ENCODE peak calls at places on chromosomes 2 and 18, in six cellular contexts. One of them, this sample, is unnamed.

GRCh38 chr2:150548527-150548926 is 61.1 kb upstream of the RND3 start:
- DNase-seq in AG10803: peak
- DNase-seq in IMR-90: peak
- DNase-seq in AG04450: no peak
- DNase-seq in CD4-positive, alpha-beta T cell: no peak
- DNase-seq in neural progenitor cell: peak
- DNase-seq in this sample: peak

GRCh38 chr2:64766841-64767669 is 113.3 kb upstream of the SERTAD2 start:
- DNase-seq in AG10803: peak
- DNase-seq in IMR-90: peak
- DNase-seq in AG04450: no peak
- DNase-seq in CD4-positive, alpha-beta T cell: no peak
- DNase-seq in neural progenitor cell: peak
- DNase-seq in this sample: peak

GRCh38 chr2:189214484-189214883 is 34.9 kb upstream of the COL5A2 start:
- DNase-seq in AG10803: no peak
- DNase-seq in IMR-90: no peak
- DNase-seq in AG04450: no peak
- DNase-seq in CD4-positive, alpha-beta T cell: no peak
- DNase-seq in neural progenitor cell: no peak
- DNase-seq in this sample: no peak

GRCh38 chr2:174827371-174828369 is 63.4 kb upstream of the CHRNA1 start:
- DNase-seq in AG10803: no peak
- DNase-seq in IMR-90: peak
- DNase-seq in AG04450: no peak
- DNase-seq in CD4-positive, alpha-beta T cell: no peak
- DNase-seq in neural progenitor cell: peak
- DNase-seq in this sample: peak

GRCh38 chr2:218804817-218805216 is 22.9 kb downstream of the CYP27A1 start:
- DNase-seq in AG10803: no peak
- DNase-seq in IMR-90: no peak
- DNase-seq in AG04450: no peak
- DNase-seq in CD4-positive, alpha-beta T cell: no peak
- DNase-seq in neural progenitor cell: no peak
- DNase-seq in this sample: no peak

GRCh38 chr2:203804070-203804469 is 63.5 kb upstream of the CTLA4 start:
- DNase-seq in AG10803: peak
- DNase-seq in IMR-90: peak
- DNase-seq in AG04450: peak
- DNase-seq in CD4-positive, alpha-beta T cell: no peak
- DNase-seq in neural progenitor cell: no peak
- DNase-seq in this sample: peak

GRCh38 chr2:150212722-150213171 is 274.7 kb downstream of the RND3 start:
- DNase-seq in AG10803: peak
- DNase-seq in IMR-90: peak
- DNase-seq in AG04450: peak
- DNase-seq in CD4-positive, alpha-beta T cell: no peak
- DNase-seq in neural progenitor cell: no peak
- DNase-seq in this sample: no peak

GRCh38 chr2:16613475-16613874 is 52.2 kb downstream of the CYRIA start:
- DNase-seq in AG10803: no peak
- DNase-seq in IMR-90: no peak
- DNase-seq in AG04450: no peak
- DNase-seq in CD4-positive, alpha-beta T cell: no peak
- DNase-seq in neural progenitor cell: peak
- DNase-seq in this sample: peak

GRCh38 chr2:15701326-15701907 is 109.7 kb downstream of the DDX1 start:
- DNase-seq in AG10803: no peak
- DNase-seq in IMR-90: no peak
- DNase-seq in AG04450: no peak
- DNase-seq in CD4-positive, alpha-beta T cell: no peak
- DNase-seq in neural progenitor cell: no peak
- DNase-seq in this sample: no peak

GRCh38 chr2:152432206-152432653 is 97.3 kb downstream of the FMNL2 start:
- DNase-seq in AG10803: peak
- DNase-seq in IMR-90: peak
- DNase-seq in AG04450: no peak
- DNase-seq in CD4-positive, alpha-beta T cell: no peak
- DNase-seq in neural progenitor cell: no peak
- DNase-seq in this sample: peak

GRCh38 chr2:209368406-209368805 is 55.4 kb upstream of the MAP2 start:
- DNase-seq in AG10803: no peak
- DNase-seq in IMR-90: no peak
- DNase-seq in AG04450: no peak
- DNase-seq in CD4-positive, alpha-beta T cell: no peak
- DNase-seq in neural progenitor cell: no peak
- DNase-seq in this sample: peak

GRCh38 chr18:43879350-43879749 is 602.1 kb upstream of the SYT4 start:
- DNase-seq in AG10803: no peak
- DNase-seq in IMR-90: no peak
- DNase-seq in AG04450: no peak
- DNase-seq in CD4-positive, alpha-beta T cell: no peak
- DNase-seq in neural progenitor cell: no peak
- DNase-seq in this sample: no peak

GRCh38 chr2:54419386-54419785 is 36.7 kb upstream of the SPTBN1 start:
- DNase-seq in AG10803: peak
- DNase-seq in IMR-90: no peak
- DNase-seq in AG04450: no peak
- DNase-seq in CD4-positive, alpha-beta T cell: no peak
- DNase-seq in neural progenitor cell: no peak
- DNase-seq in this sample: peak

GRCh38 chr2:85705680-85706039 is 11.5 kb downstream of the GNLY start:
- DNase-seq in AG10803: peak
- DNase-seq in IMR-90: peak
- DNase-seq in AG04450: peak
- DNase-seq in CD4-positive, alpha-beta T cell: no peak
- DNase-seq in neural progenitor cell: no peak
- DNase-seq in this sample: peak

GRCh38 chr2:24083567-24084385 is 858 bp downstream of the TP53I3 start:
- DNase-seq in AG10803: peak
- DNase-seq in IMR-90: peak
- DNase-seq in AG04450: peak
- DNase-seq in CD4-positive, alpha-beta T cell: no peak
- DNase-seq in neural progenitor cell: peak
- DNase-seq in this sample: peak

GRCh38 chr2:239948100-239948881 is 76.9 kb downstream of the NDUFA10 start:
- DNase-seq in AG10803: no peak
- DNase-seq in IMR-90: no peak
- DNase-seq in AG04450: no peak
- DNase-seq in CD4-positive, alpha-beta T cell: no peak
- DNase-seq in neural progenitor cell: no peak
- DNase-seq in this sample: no peak

GRCh38 chr2:85397925-85398331 is 12.2 kb downstream of the CAPG start:
- DNase-seq in AG10803: no peak
- DNase-seq in IMR-90: no peak
- DNase-seq in AG04450: no peak
- DNase-seq in CD4-positive, alpha-beta T cell: no peak
- DNase-seq in neural progenitor cell: no peak
- DNase-seq in this sample: no peak

GRCh38 chr18:463442-464310 is 36.8 kb downstream of the COLEC12 start:
- DNase-seq in AG10803: no peak
- DNase-seq in IMR-90: peak
- DNase-seq in AG04450: no peak
- DNase-seq in CD4-positive, alpha-beta T cell: no peak
- DNase-seq in neural progenitor cell: peak
- DNase-seq in this sample: no peak

GRCh38 chr2:51289045-51289444 is 257.1 kb upstream of the NRXN1 start:
- DNase-seq in AG10803: no peak
- DNase-seq in IMR-90: no peak
- DNase-seq in AG04450: no peak
- DNase-seq in CD4-positive, alpha-beta T cell: no peak
- DNase-seq in neural progenitor cell: no peak
- DNase-seq in this sample: no peak

GRCh38 chr2:156340377-156340776 is 7.9 kb upstream of the NR4A2 start:
- DNase-seq in AG10803: no peak
- DNase-seq in IMR-90: no peak
- DNase-seq in AG04450: no peak
- DNase-seq in CD4-positive, alpha-beta T cell: no peak
- DNase-seq in neural progenitor cell: no peak
- DNase-seq in this sample: peak

GRCh38 chr2:26724004-26724750 is 31.7 kb downstream of the KCNK3 start:
- DNase-seq in AG10803: peak
- DNase-seq in IMR-90: peak
- DNase-seq in AG04450: no peak
- DNase-seq in CD4-positive, alpha-beta T cell: no peak
- DNase-seq in neural progenitor cell: no peak
- DNase-seq in this sample: peak

GRCh38 chr2:40545645-40546044 is 93.8 kb upstream of the SLC8A1 start:
- DNase-seq in AG10803: no peak
- DNase-seq in IMR-90: no peak
- DNase-seq in AG04450: no peak
- DNase-seq in CD4-positive, alpha-beta T cell: no peak
- DNase-seq in neural progenitor cell: no peak
- DNase-seq in this sample: no peak

GRCh38 chr2:151849413-151850010 is 21.3 kb upstream of the ARL5A start:
- DNase-seq in AG10803: no peak
- DNase-seq in IMR-90: no peak
- DNase-seq in AG04450: no peak
- DNase-seq in CD4-positive, alpha-beta T cell: no peak
- DNase-seq in neural progenitor cell: no peak
- DNase-seq in this sample: no peak

GRCh38 chr2:24855703-24856102 is 62.5 kb downstream of the CENPO start:
- DNase-seq in AG10803: peak
- DNase-seq in IMR-90: peak
- DNase-seq in AG04450: no peak
- DNase-seq in CD4-positive, alpha-beta T cell: no peak
- DNase-seq in neural progenitor cell: peak
- DNase-seq in this sample: peak

GRCh38 chr18:50045126-50045525 is 149.8 kb downstream of the MYO5B start:
- DNase-seq in AG10803: no peak
- DNase-seq in IMR-90: no peak
- DNase-seq in AG04450: no peak
- DNase-seq in CD4-positive, alpha-beta T cell: no peak
- DNase-seq in neural progenitor cell: no peak
- DNase-seq in this sample: no peak

GRCh38 chr2:48725696-48726494 is 29.6 kb downstream of the LHCGR start:
- DNase-seq in AG10803: no peak
- DNase-seq in IMR-90: no peak
- DNase-seq in AG04450: no peak
- DNase-seq in CD4-positive, alpha-beta T cell: no peak
- DNase-seq in neural progenitor cell: no peak
- DNase-seq in this sample: no peak

GRCh38 chr2:48722391-48722790 is 33.1 kb downstream of the LHCGR start:
- DNase-seq in AG10803: no peak
- DNase-seq in IMR-90: no peak
- DNase-seq in AG04450: no peak
- DNase-seq in CD4-positive, alpha-beta T cell: no peak
- DNase-seq in neural progenitor cell: no peak
- DNase-seq in this sample: no peak

GRCh38 chr2:48724278-48724677 is 31.2 kb downstream of the LHCGR start:
- DNase-seq in AG10803: no peak
- DNase-seq in IMR-90: no peak
- DNase-seq in AG04450: no peak
- DNase-seq in CD4-positive, alpha-beta T cell: no peak
- DNase-seq in neural progenitor cell: no peak
- DNase-seq in this sample: no peak

GRCh38 chr2:48721158-48721557 is 34.4 kb downstream of the LHCGR start:
- DNase-seq in AG10803: no peak
- DNase-seq in IMR-90: no peak
- DNase-seq in AG04450: no peak
- DNase-seq in CD4-positive, alpha-beta T cell: no peak
- DNase-seq in neural progenitor cell: no peak
- DNase-seq in this sample: no peak

DNA sequence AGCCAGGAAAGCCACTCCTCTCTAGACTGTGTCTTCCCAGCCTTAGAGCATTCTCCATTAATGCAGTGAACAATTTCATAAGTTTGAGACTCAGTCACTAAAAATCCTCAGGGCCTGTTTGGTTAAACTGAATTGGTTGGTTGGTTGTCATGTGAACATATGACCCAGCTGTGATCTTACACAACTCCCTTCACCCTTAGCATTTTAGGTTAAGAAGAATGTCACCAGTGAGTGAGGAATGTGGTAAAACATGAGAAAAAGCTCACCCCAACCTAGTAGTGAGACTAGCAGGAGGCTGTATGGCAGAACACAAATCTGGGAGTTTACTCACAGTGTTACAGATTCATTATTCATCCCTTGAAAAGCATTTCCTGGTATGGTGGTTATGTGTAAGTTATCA is 32.4 kb downstream of the LHCGR start:
- DNase-seq in AG10803: peak
- DNase-seq in IMR-90: peak
- DNase-seq in AG04450: peak
- DNase-seq in CD4-positive, alpha-beta T cell: no peak
- DNase-seq in neural progenitor cell: no peak
- DNase-seq in this sample: peak
- TF ChIP-seq CTCF in AG10803: no peak
- TF ChIP-seq CTCF in IMR-90: no peak
- TF ChIP-seq CTCF in AG04450: no peak
- TF ChIP-seq CTCF in CD4-positive, alpha-beta T cell: no peak
- TF ChIP-seq CTCF in neural progenitor cell: no peak
- TF ChIP-seq CTCF in this sample: no peak

DNA sequence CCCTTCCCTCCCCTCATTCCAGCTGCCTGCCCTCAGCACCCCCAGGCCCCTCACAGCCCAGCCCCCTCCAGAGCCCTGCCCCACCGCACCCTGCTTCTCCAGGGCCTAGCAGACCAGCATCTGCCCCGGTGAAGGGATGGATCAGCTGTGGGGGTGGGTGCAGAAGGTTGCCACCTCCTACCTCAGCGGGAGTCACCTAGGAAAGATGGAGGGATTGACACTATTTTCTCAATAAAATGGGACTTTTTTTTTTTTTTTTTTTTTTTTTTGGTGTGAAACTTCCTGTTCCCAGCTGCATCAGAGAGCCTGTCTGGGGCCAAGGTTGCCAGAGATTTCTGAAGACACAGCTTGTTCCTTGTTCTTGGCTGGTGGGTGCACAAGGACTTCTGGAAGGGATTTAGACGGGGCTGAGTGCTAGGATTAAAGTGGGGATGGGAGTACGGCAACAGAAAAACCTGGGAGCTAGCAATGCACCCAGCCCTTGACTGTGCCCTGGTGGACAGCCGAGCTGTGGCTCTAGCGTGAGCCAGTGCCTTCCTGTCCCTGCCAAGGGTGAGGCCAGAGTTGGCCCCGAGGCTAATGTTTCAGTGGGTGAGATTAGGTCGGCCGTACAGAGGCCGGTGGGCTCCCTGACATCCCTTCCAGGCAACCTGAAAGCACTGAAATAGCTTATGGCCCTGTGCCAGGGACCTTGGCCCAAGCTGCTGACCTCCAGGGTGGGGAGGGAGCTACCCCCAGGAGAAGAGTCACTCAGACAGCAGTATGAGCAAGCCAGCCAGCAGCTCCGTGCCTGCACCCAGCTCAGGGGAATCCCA is 4.5 kb downstream of the B3GNT7 start:
- DNase-seq in AG10803: peak
- DNase-seq in IMR-90: no peak
- DNase-seq in AG04450: no peak
- DNase-seq in CD4-positive, alpha-beta T cell: no peak
- DNase-seq in neural progenitor cell: no peak
- DNase-seq in this sample: peak
- TF ChIP-seq CTCF in AG10803: peak
- TF ChIP-seq CTCF in IMR-90: no peak
- TF ChIP-seq CTCF in AG04450: no peak
- TF ChIP-seq CTCF in CD4-positive, alpha-beta T cell: no peak
- TF ChIP-seq CTCF in neural progenitor cell: no peak
- TF ChIP-seq CTCF in this sample: peak

GRCh38 chr2:235642446-235643107 is 148.7 kb downstream of the AGAP1 start:
- DNase-seq in AG10803: peak
- DNase-seq in IMR-90: peak
- DNase-seq in AG04450: no peak
- DNase-seq in CD4-positive, alpha-beta T cell: no peak
- DNase-seq in neural progenitor cell: no peak
- DNase-seq in this sample: peak
- TF ChIP-seq CTCF in AG10803: peak
- TF ChIP-seq CTCF in IMR-90: no peak
- TF ChIP-seq CTCF in AG04450: no peak
- TF ChIP-seq CTCF in CD4-positive, alpha-beta T cell: no peak
- TF ChIP-seq CTCF in neural progenitor cell: peak
- TF ChIP-seq CTCF in this sample: peak

GRCh38 chr2:173568054-173568453 is 213.4 kb downstream of the CDCA7 start:
- DNase-seq in AG10803: peak
- DNase-seq in IMR-90: no peak
- DNase-seq in AG04450: no peak
- DNase-seq in CD4-positive, alpha-beta T cell: no peak
- DNase-seq in neural progenitor cell: peak
- DNase-seq in this sample: peak
- TF ChIP-seq CTCF in AG10803: peak
- TF ChIP-seq CTCF in IMR-90: peak
- TF ChIP-seq CTCF in AG04450: peak
- TF ChIP-seq CTCF in CD4-positive, alpha-beta T cell: no peak
- TF ChIP-seq CTCF in neural progenitor cell: peak
- TF ChIP-seq CTCF in this sample: peak

This sample was measured in fibroblast of pulmonary artery.